ENCODE peak calls at places on chromosomes 7 and 10, in eight cellular contexts. F is PC-9, O is SK-N-SH, J is AG04450, I is OCI-LY7, D is cardiac muscle cell, A is astrocyte of the spinal cord, L is brain microvascular endothelial cell. V is an unnamed sample.
A peak's percentile ranks its signal among the peaks of the same experiment; 100 is the strongest.

GRCh38 chr10:93493162-93493561 is 3.2 kb upstream of the CEP55 start:
- DNase-seq in F (no peak), O (no peak), J (no peak), I (no peak), D (no peak), A (no peak), L (no peak), V (no peak)

GRCh38 chr7:15972767-15973362 is 286.4 kb upstream of the MEOX2 start:
- DNase-seq in F (no peak), O (no peak), J (no peak), I (no peak), D (no peak), A (peak; percentile 33), L (peak; percentile 38), V (no peak)

GRCh38 chr7:79646278-79646677 is 192.8 kb upstream of the MAGI2 start:
- DNase-seq in F (no peak), O (no peak), J (no peak), I (no peak), D (no peak), A (no peak), L (no peak), V (no peak)

GRCh38 chr7:28708458-28708951 is 249.6 kb downstream of the TRIL start:
- DNase-seq in F (no peak), O (no peak), J (no peak), I (no peak), D (peak; percentile 34), A (peak; percentile 52), L (no peak), V (no peak)

GRCh38 chr7:37714606-37715005 is 31.0 kb downstream of the GPR141 start:
- DNase-seq in F (no peak), O (no peak), J (no peak), I (no peak), D (no peak), A (no peak), L (no peak), V (no peak)

GRCh38 chr10:89798092-89798491 is 96.7 kb downstream of the KIF20B start:
- DNase-seq in F (no peak), O (no peak), J (no peak), I (no peak), D (no peak), A (no peak), L (no peak), V (no peak)

GRCh38 chr10:98223874-98224273 is 44.1 kb downstream of the LOXL4 start:
- DNase-seq in F (no peak), O (no peak), J (no peak), I (no peak), D (no peak), A (no peak), L (no peak), V (no peak)

GRCh38 chr10:48655426-48656240 is 29.0 kb upstream of the WDFY4 start:
- DNase-seq in F (peak; percentile 82), O (peak; percentile 71), J (no peak), I (no peak), D (no peak), A (peak; percentile 74), L (peak; percentile 32), V (no peak)

GRCh38 chr10:131769691-131770090 is 131.1 kb upstream of the PPP2R2D start:
- DNase-seq in F (no peak), O (no peak), J (no peak), I (no peak), D (no peak), A (no peak), L (no peak), V (no peak)

GRCh38 chr10:72029414-72029813 is 58.9 kb downstream of the SPOCK2 start:
- DNase-seq in F (no peak), O (no peak), J (no peak), I (no peak), D (no peak), A (no peak), L (no peak), V (no peak)

GRCh38 chr10:5976689-5977470 is 463 bp downstream of the IL15RA start:
- DNase-seq in F (peak; percentile 42), O (no peak), J (no peak), I (peak; percentile 49), D (peak; percentile 42), A (peak; percentile 37), L (no peak), V (no peak)

GRCh38 chr10:109696981-109697775 is 226.1 kb downstream of the XPNPEP1 start:
- DNase-seq in F (no peak), O (no peak), J (no peak), I (no peak), D (no peak), A (no peak), L (no peak), V (no peak)

GRCh38 chr10:391304-391703 is 256.0 kb downstream of the ZMYND11 start:
- DNase-seq in F (no peak), O (peak; percentile 70), J (no peak), I (no peak), D (no peak), A (no peak), L (no peak), V (no peak)

GRCh38 chr10:113665806-113666354 is 2.0 kb upstream of the NRAP start:
- DNase-seq in F (peak; percentile 59), O (no peak), J (peak; percentile 68), I (no peak), D (no peak), A (peak; percentile 78), L (peak; percentile 94), V (peak; percentile 67)

GRCh38 chr10:116970050-116970449 is 34.9 kb downstream of the SHTN1 start:
- DNase-seq in F (no peak), O (no peak), J (no peak), I (no peak), D (no peak), A (no peak), L (no peak), V (no peak)

DNA sequence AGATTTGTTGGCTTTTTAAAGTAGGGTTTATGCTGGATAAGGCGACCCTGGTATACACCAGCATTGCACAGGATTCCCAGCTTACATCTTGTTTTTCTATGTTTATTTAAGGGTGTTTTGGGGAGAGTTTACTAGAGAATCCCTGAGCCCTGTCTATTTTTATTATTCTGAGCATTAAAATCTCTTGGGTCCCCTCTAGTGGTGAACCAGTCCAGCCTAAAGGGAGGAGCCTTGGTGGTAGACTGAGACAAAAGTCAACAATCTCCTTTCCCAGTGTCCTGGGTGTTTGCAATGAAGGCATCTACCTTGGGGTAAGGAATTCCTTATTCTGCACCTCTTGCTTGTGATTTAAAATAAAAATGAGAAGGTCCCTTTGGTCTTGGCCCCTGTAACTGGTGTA is 38.2 kb downstream of the ANTXRL start:
- DNase-seq in F (no peak), O (no peak), J (no peak), I (peak; percentile 36), D (no peak), A (no peak), L (no peak), V (no peak)
- TF ChIP-seq CTCF in F (peak; percentile 63), O (peak; percentile 29), J (peak; percentile 60), I (peak; percentile 77), D (peak; percentile 45), A (peak; percentile 57), L (peak; percentile 56), V (peak; percentile 57)

GRCh38 chr10:62230344-62231138 is 38.1 kb downstream of the RTKN2 start:
- DNase-seq in F (no peak), O (no peak), J (no peak), I (no peak), D (no peak), A (peak; percentile 44), L (peak; percentile 47), V (no peak)

GRCh38 chr10:62231371-62231770 is 37.3 kb downstream of the RTKN2 start:
- DNase-seq in F (no peak), O (no peak), J (peak; percentile 67), I (no peak), D (no peak), A (peak; percentile 83), L (peak; percentile 57), V (peak; percentile 82)

GRCh38 chr10:62234284-62234605 is 34.4 kb downstream of the RTKN2 start:
- DNase-seq in F (no peak), O (no peak), J (no peak), I (no peak), D (no peak), A (no peak), L (no peak), V (no peak)

GRCh38 chr10:62233494-62234283 is 35.0 kb downstream of the RTKN2 start:
- DNase-seq in F (no peak), O (no peak), J (no peak), I (no peak), D (no peak), A (no peak), L (no peak), V (no peak)

GRCh38 chr10:62231805-62232204 is 36.8 kb downstream of the RTKN2 start:
- DNase-seq in F (no peak), O (no peak), J (no peak), I (no peak), D (no peak), A (no peak), L (no peak), V (no peak)
- H3K4me3 ChIP-seq in F (no peak overlapping the region), O (no peak overlapping the region), J (no peak overlapping the region), I (no peak overlapping the region), D (no peak overlapping the region), A (no peak overlapping the region), L (no peak overlapping the region), V (no peak overlapping the region)

GRCh38 chr10:13439313-13439712 is 89.5 kb downstream of the BEND7 start:
- DNase-seq in F (no peak), O (no peak), J (no peak), I (no peak), D (no peak), A (no peak), L (no peak), V (no peak)

GRCh38 chr10:13437026-13437555 is 89.0 kb upstream of the SEPHS1 start:
- DNase-seq in F (no peak), O (no peak), J (no peak), I (no peak), D (no peak), A (no peak), L (no peak), V (no peak)

GRCh38 chr10:13441476-13441875 is 87.3 kb downstream of the BEND7 start:
- DNase-seq in F (no peak), O (no peak), J (no peak), I (no peak), D (no peak), A (no peak), L (no peak), V (no peak)

GRCh38 chr10:13439771-13440708 is 88.8 kb downstream of the BEND7 start:
- DNase-seq in F (peak; percentile 48), O (peak; percentile 87), J (no peak), I (peak; percentile 55), D (peak; percentile 80), A (peak; percentile 29), L (peak; percentile 29), V (no peak)

GRCh38 chr10:13440709-13441061 is 88.1 kb downstream of the BEND7 start:
- DNase-seq in F (no peak), O (no peak), J (no peak), I (no peak), D (no peak), A (no peak), L (no peak), V (no peak)
- TF ChIP-seq CTCF in F (peak; percentile 13), O (no peak), J (no peak), I (peak; percentile 29), D (no peak), A (no peak), L (no peak), V (no peak)

DNA sequence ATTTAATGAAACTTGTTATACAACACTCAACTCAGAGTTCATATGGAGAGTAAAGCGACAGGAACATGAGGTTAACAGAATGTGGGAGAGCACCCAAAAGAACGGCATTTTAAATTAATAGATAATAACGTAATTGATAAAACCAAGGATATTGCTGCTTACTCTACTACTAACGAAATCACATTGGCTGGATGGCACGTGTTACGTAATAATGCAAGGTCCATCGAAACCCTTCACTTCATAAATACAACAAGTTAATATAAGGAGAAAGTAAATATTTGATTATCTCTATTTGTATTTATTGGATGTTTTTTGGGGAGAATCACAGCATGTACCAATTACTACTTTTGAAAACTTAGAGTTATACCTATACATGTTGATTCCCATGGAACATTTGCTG is 1.5 kb downstream of the PRKG1 start:
- DNase-seq in F (no peak), O (no peak), J (no peak), I (no peak), D (no peak), A (no peak), L (no peak), V (no peak)
- H3K4me3 ChIP-seq in F (no peak overlapping the region), O (no peak overlapping the region), J (peak overlapping the region; percentile 88), I (no peak overlapping the region), D (no peak overlapping the region), A (no peak overlapping the region), L (no peak overlapping the region), V (peak overlapping the region; percentile 51)

V was measured in BJ.